ENCODE peak calls at places on chromosomes 7 and 10, in ten cellular contexts. G is A172; N is colonic mucosa; Q is ELF-1; X is activated T-cell treated with anti-CD3 and anti-CD28 coated beads, Interleukin-2, amount 50 U/mL, for 4 hours; V is activated CD8-positive, alpha-beta memory T cell treated with anti-CD3 and anti-CD28 coated beads, Interleukin-2, amount 50 U/mL, for 48 hours; E is brain microvascular endothelial cell; Y is CD4-positive, CD25-positive, alpha-beta regulatory T cell; L is fibroblast of the conjunctiva; D is T-helper 1 cell. H is an unnamed sample.

GRCh38 chr10:123848564-123849457 is 42.8 kb downstream of the CPXM2 start:
- DNase-seq in G (no peak), N (no peak), Q (no peak), X (no peak), V (no peak), E (no peak), Y (no peak), L (no peak), D (no peak), H (no peak)

GRCh38 chr7:106681815-106682495 is 21.0 kb upstream of the CCDC71L start:
- DNase-seq in G (peak), N (no peak), Q (no peak), X (no peak), V (no peak), E (peak), Y (no peak), L (no peak), D (no peak), H (no peak)

GRCh38 chr10:125043824-125044658 is 102.1 kb downstream of the ZRANB1 start:
- DNase-seq in G (no peak), N (no peak), Q (no peak), X (no peak), V (no peak), E (no peak), Y (no peak), L (no peak), D (no peak), H (no peak)

GRCh38 chr10:70293169-70293813 is 9.5 kb upstream of the NPFFR1 start:
- DNase-seq in G (no peak), N (no peak), Q (no peak), X (no peak), V (no peak), E (no peak), Y (no peak), L (no peak), D (no peak), H (no peak)

GRCh38 chr7:139714163-139714901 is 63.5 kb downstream of the HIPK2 start:
- DNase-seq in G (no peak), N (no peak), Q (peak), X (no peak), V (no peak), E (no peak), Y (no peak), L (no peak), D (no peak), H (no peak)

GRCh38 chr7:150397376-150398107 is 18.4 kb downstream of the ZNF775 start:
- DNase-seq in G (no peak), N (no peak), Q (peak), X (no peak), V (no peak), E (no peak), Y (no peak), L (no peak), D (no peak), H (no peak)

GRCh38 chr10:30058570-30059132 is 735 bp downstream of the JCAD start:
- DNase-seq in G (no peak), N (no peak), Q (peak), X (no peak), V (no peak), E (no peak), Y (no peak), L (no peak), D (no peak), H (no peak)

GRCh38 chr10:96025566-96025965 is 17.8 kb upstream of the CCNJ start:
- DNase-seq in G (peak), N (no peak), Q (peak), X (no peak), V (peak), E (peak), Y (no peak), L (no peak), D (peak), H (no peak)

GRCh38 chr10:44397476-44398225 is 12.8 kb upstream of the CXCL12 start:
- DNase-seq in G (peak), N (no peak), Q (peak), X (no peak), V (no peak), E (no peak), Y (no peak), L (no peak), D (no peak), H (no peak)

GRCh38 chr10:44981172-44982113 is 2.8 kb upstream of the DEPP1 start:
- DNase-seq in G (peak), N (no peak), Q (no peak), X (no peak), V (no peak), E (peak), Y (no peak), L (peak), D (peak), H (no peak)

GRCh38 chr7:150481955-150482354 is 31.5 kb downstream of the GIMAP8 start:
- DNase-seq in G (no peak), N (no peak), Q (no peak), X (no peak), V (no peak), E (no peak), Y (no peak), L (no peak), D (no peak), H (no peak)

GRCh38 chr10:51405580-51406367 is 293.6 kb downstream of the CSTF2T start:
- DNase-seq in G (no peak), N (no peak), Q (peak), X (no peak), V (no peak), E (no peak), Y (no peak), L (no peak), D (no peak), H (no peak)

GRCh38 chr10:42809670-42810069 is 27.1 kb downstream of the BMS1 start:
- DNase-seq in G (no peak), N (no peak), Q (no peak), X (no peak), V (no peak), E (no peak), Y (no peak), L (no peak), D (no peak), H (no peak)

GRCh38 chr10:74575191-74575720 is 251.1 kb upstream of the KAT6B start:
- DNase-seq in G (no peak), N (no peak), Q (peak), X (no peak), V (no peak), E (no peak), Y (no peak), L (no peak), D (no peak), H (no peak)